ENCODE peak calls at places on chromosomes 16 and 17, in five cellular contexts. One of them, this sample, is unnamed.
A peak's percentile ranks its signal among the peaks of the same experiment; 100 is the strongest.

GRCh38 chr17:48471807-48472484 is 41.9 kb upstream of the SKAP1 start:
- DNase-seq in activated T-cell treated with anti-CD3 and anti-CD28 coated beads for 1 hour: no peak
- DNase-seq in fibroblast of mammary gland: no peak
- DNase-seq in stimulated activated CD4-positive, alpha-beta T cell treated with anti-CD3 and anti-CD28 coated beads, Interleukin-1b, Interleukin-23, amount 100 ng/mL, for 24 hours: no peak
- DNase-seq in T-helper 1 cell: no peak
- DNase-seq in this sample: no peak

GRCh38 chr17:72378414-72379395 is 257.9 kb downstream of the SOX9 start:
- DNase-seq in activated T-cell treated with anti-CD3 and anti-CD28 coated beads for 1 hour: no peak
- DNase-seq in fibroblast of mammary gland: no peak
- DNase-seq in stimulated activated CD4-positive, alpha-beta T cell treated with anti-CD3 and anti-CD28 coated beads, Interleukin-1b, Interleukin-23, amount 100 ng/mL, for 24 hours: no peak
- DNase-seq in T-helper 1 cell: no peak
- DNase-seq in this sample: no peak

GRCh38 chr16:11297492-11298142 is 16.5 kb upstream of the PRM1 start:
- DNase-seq in activated T-cell treated with anti-CD3 and anti-CD28 coated beads for 1 hour: peak; percentile 50
- DNase-seq in fibroblast of mammary gland: peak; percentile 45
- DNase-seq in stimulated activated CD4-positive, alpha-beta T cell treated with anti-CD3 and anti-CD28 coated beads, Interleukin-1b, Interleukin-23, amount 100 ng/mL, for 24 hours: peak; percentile 50
- DNase-seq in T-helper 1 cell: peak; percentile 33
- DNase-seq in this sample: peak; percentile 81

GRCh38 chr16:70737377-70738082 is 51.7 kb upstream of the MTSS2 start:
- DNase-seq in activated T-cell treated with anti-CD3 and anti-CD28 coated beads for 1 hour: peak; percentile 43
- DNase-seq in fibroblast of mammary gland: peak; percentile 99
- DNase-seq in stimulated activated CD4-positive, alpha-beta T cell treated with anti-CD3 and anti-CD28 coated beads, Interleukin-1b, Interleukin-23, amount 100 ng/mL, for 24 hours: peak; percentile 66
- DNase-seq in T-helper 1 cell: peak; percentile 19
- DNase-seq in this sample: no peak

GRCh38 chr16:75420987-75421819 is 12.1 kb downstream of the CFDP1 start:
- DNase-seq in activated T-cell treated with anti-CD3 and anti-CD28 coated beads for 1 hour: peak; percentile 6
- DNase-seq in fibroblast of mammary gland: peak; percentile 80
- DNase-seq in stimulated activated CD4-positive, alpha-beta T cell treated with anti-CD3 and anti-CD28 coated beads, Interleukin-1b, Interleukin-23, amount 100 ng/mL, for 24 hours: peak; percentile 21
- DNase-seq in T-helper 1 cell: no peak
- DNase-seq in this sample: peak; percentile 62

GRCh38 chr16:85645021-85645589 is 32.0 kb downstream of the GSE1 start:
- DNase-seq in activated T-cell treated with anti-CD3 and anti-CD28 coated beads for 1 hour: no peak
- DNase-seq in fibroblast of mammary gland: no peak
- DNase-seq in stimulated activated CD4-positive, alpha-beta T cell treated with anti-CD3 and anti-CD28 coated beads, Interleukin-1b, Interleukin-23, amount 100 ng/mL, for 24 hours: no peak
- DNase-seq in T-helper 1 cell: no peak
- DNase-seq in this sample: peak; percentile 85

GRCh38 chr17:55266958-55267688 is 2.4 kb downstream of the HLF start:
- DNase-seq in activated T-cell treated with anti-CD3 and anti-CD28 coated beads for 1 hour: no peak
- DNase-seq in fibroblast of mammary gland: no peak
- DNase-seq in stimulated activated CD4-positive, alpha-beta T cell treated with anti-CD3 and anti-CD28 coated beads, Interleukin-1b, Interleukin-23, amount 100 ng/mL, for 24 hours: no peak
- DNase-seq in T-helper 1 cell: no peak
- DNase-seq in this sample: no peak

GRCh38 chr16:26765087-26765486 is 301.6 kb upstream of the C16orf82 start:
- DNase-seq in activated T-cell treated with anti-CD3 and anti-CD28 coated beads for 1 hour: no peak
- DNase-seq in fibroblast of mammary gland: peak; percentile 12
- DNase-seq in stimulated activated CD4-positive, alpha-beta T cell treated with anti-CD3 and anti-CD28 coated beads, Interleukin-1b, Interleukin-23, amount 100 ng/mL, for 24 hours: no peak
- DNase-seq in T-helper 1 cell: no peak
- DNase-seq in this sample: peak; percentile 16

GRCh38 chr16:59192551-59193199 is 458.6 kb upstream of the GOT2 start:
- DNase-seq in activated T-cell treated with anti-CD3 and anti-CD28 coated beads for 1 hour: no peak
- DNase-seq in fibroblast of mammary gland: peak; percentile 14
- DNase-seq in stimulated activated CD4-positive, alpha-beta T cell treated with anti-CD3 and anti-CD28 coated beads, Interleukin-1b, Interleukin-23, amount 100 ng/mL, for 24 hours: no peak
- DNase-seq in T-helper 1 cell: no peak
- DNase-seq in this sample: peak; percentile 37

GRCh38 chr16:54446639-54447038 is 160.1 kb upstream of the IRX3 start:
- DNase-seq in activated T-cell treated with anti-CD3 and anti-CD28 coated beads for 1 hour: no peak
- DNase-seq in fibroblast of mammary gland: peak; percentile 95
- DNase-seq in stimulated activated CD4-positive, alpha-beta T cell treated with anti-CD3 and anti-CD28 coated beads, Interleukin-1b, Interleukin-23, amount 100 ng/mL, for 24 hours: no peak
- DNase-seq in T-helper 1 cell: no peak
- DNase-seq in this sample: no peak

GRCh38 chr17:5443728-5444127 is 4.8 kb upstream of the C1QBP start:
- DNase-seq in activated T-cell treated with anti-CD3 and anti-CD28 coated beads for 1 hour: no peak
- DNase-seq in fibroblast of mammary gland: no peak
- DNase-seq in stimulated activated CD4-positive, alpha-beta T cell treated with anti-CD3 and anti-CD28 coated beads, Interleukin-1b, Interleukin-23, amount 100 ng/mL, for 24 hours: no peak
- DNase-seq in T-helper 1 cell: no peak
- DNase-seq in this sample: no peak

GRCh38 chr17:48127371-48128051 is 19.9 kb downstream of the SNX11 start:
- DNase-seq in activated T-cell treated with anti-CD3 and anti-CD28 coated beads for 1 hour: no peak
- DNase-seq in fibroblast of mammary gland: no peak
- DNase-seq in stimulated activated CD4-positive, alpha-beta T cell treated with anti-CD3 and anti-CD28 coated beads, Interleukin-1b, Interleukin-23, amount 100 ng/mL, for 24 hours: no peak
- DNase-seq in T-helper 1 cell: no peak
- DNase-seq in this sample: peak; percentile 79

GRCh38 chr17:64459284-64459747 is 10.4 kb downstream of the MILR1 start:
- DNase-seq in activated T-cell treated with anti-CD3 and anti-CD28 coated beads for 1 hour: no peak
- DNase-seq in fibroblast of mammary gland: peak; percentile 75
- DNase-seq in stimulated activated CD4-positive, alpha-beta T cell treated with anti-CD3 and anti-CD28 coated beads, Interleukin-1b, Interleukin-23, amount 100 ng/mL, for 24 hours: no peak
- DNase-seq in T-helper 1 cell: no peak
- DNase-seq in this sample: peak; percentile 40

This sample was measured in Calu3.